ENCODE peak calls at places on chromosomes 6 and 20, in six cellular contexts. H, Q, A, L, C and B are unnamed samples.

GRCh38 chr6:4935486-4935885 is 68.4 kb downstream of the RPP40 start:
- DNase-seq in H (no peak), Q (no peak), A (no peak), L (no peak), C (no peak), B (no peak)

GRCh38 chr20:10540636-10541493 is 105.8 kb downstream of the SLX4IP start:
- DNase-seq in H (no peak), Q (peak), A (peak), L (no peak), C (no peak), B (no peak)

GRCh38 chr6:131400054-131400781 is 172.8 kb upstream of the ARG1 start:
- DNase-seq in H (no peak), Q (peak), A (peak), L (no peak), C (no peak), B (no peak)

GRCh38 chr6:158630944-158631616 is 13.5 kb downstream of the DYNLT1 start:
- DNase-seq in H (no peak), Q (peak), A (no peak), L (no peak), C (peak), B (no peak)

GRCh38 chr6:142015011-142015410 is 117.7 kb upstream of the GJE1 start:
- DNase-seq in H (no peak), Q (no peak), A (no peak), L (no peak), C (no peak), B (no peak)

GRCh38 chr6:46989384-46989783 is 52.7 kb downstream of the ADGRF1 start:
- DNase-seq in H (no peak), Q (no peak), A (no peak), L (peak), C (no peak), B (no peak)

GRCh38 chr6:100620085-100620484 is 155.4 kb upstream of the SIM1 start:
- DNase-seq in H (no peak), Q (peak), A (peak), L (no peak), C (no peak), B (no peak)

GRCh38 chr6:33927551-33927950 is 123.7 kb upstream of the MLN start:
- DNase-seq in H (no peak), Q (peak), A (peak), L (no peak), C (no peak), B (no peak)

GRCh38 chr6:121748376-121748775 is 312.9 kb downstream of the GJA1 start:
- DNase-seq in H (no peak), Q (peak), A (peak), L (no peak), C (no peak), B (no peak)

GRCh38 chr6:170370413-170370812 is 63.9 kb downstream of the FAM120B start:
- DNase-seq in H (no peak), Q (no peak), A (no peak), L (no peak), C (no peak), B (no peak)

GRCh38 chr6:23656257-23656731 is 469.7 kb upstream of the NRSN1 start:
- DNase-seq in H (no peak), Q (no peak), A (no peak), L (no peak), C (no peak), B (no peak)

DNA sequence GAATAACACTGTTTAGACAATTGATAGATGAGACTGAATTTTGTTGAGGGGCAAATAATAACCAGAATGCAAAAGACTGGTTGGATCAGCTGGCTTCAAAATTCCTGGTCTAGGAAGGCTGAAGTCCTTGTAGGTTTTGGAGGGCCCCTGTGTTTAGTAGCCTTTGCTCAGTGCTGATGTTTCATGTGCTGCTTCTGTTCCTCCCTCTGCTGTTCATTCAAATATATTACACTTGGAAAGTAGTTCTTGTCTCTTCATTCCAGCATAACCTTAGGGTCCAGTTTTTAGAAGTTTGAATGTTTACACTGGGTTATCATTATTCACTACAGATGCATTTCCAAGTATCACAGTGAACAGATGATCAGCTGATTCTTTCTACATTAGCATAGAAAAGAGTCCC is 72.5 kb downstream of the FLRT3 start:
- DNase-seq in H (peak), Q (peak), A (peak), L (no peak), C (no peak), B (no peak)
- TF ChIP-seq CTCF in H (peak), Q (peak), A (peak), L (no peak), C (no peak), B (no peak)

DNA sequence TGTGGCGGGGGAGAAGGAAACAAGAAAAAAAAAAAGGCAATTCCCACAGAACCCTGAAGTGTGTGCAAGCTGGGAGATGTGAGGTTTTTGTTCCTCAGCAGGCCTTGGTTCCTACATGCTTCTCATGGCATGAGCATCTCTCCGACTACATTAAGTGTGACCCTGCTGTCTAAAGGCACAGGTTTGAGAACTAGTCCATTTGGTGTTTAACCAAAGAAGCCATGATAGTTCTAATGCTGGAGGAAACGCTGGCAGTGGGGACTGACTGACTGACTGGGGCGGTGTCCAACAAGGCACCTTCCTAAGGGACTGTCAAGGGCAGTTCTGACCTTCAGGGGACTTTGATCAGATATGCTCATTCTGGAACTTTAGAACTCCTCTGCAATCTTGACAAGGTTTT is 3.8 kb downstream of the TXNDC5 start:
- DNase-seq in H (peak), Q (no peak), A (no peak), L (no peak), C (no peak), B (no peak)
- TF ChIP-seq CTCF in H (no peak), Q (no peak), A (no peak), L (no peak), C (no peak), B (no peak)

DNA sequence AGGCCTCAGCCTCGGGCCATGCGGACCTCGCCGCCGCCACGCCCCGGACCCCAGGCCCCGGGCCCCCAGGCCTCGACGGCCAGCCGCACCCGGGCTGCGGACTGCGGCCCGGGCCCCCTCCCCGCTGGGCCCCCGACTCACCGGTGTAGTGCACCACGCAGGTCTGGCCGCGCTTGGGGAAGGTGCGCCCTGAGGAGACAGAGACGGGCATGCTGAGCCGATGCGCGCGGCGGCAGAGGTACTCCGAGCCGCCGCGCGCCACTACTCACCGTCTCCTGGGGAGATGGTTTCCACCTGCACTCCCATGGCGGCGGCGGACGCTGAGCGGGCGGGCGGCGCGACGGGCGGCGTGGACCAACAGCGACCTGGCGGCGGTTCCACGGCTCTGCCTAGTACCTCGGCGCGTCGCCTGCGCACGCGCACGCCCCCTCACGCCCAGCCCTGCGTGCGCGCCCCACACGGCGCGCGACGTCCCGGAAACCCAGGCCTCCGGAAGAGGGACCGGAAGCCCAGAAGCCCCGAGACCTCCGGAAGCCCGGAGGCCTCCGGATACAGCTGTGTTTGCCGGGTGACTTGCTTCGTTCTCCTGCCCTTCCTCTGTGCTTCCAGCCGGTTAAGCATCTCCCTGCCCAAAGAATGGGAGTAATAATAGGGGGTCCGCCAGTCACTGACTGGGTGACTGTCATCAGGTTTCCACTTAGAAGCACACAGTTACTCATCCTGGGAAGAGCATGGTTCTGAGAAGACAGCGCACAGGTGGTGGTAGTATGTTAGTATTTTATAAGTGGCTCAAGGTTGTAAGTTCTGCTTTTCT is at the start of gene FKBP1A:
- DNase-seq in H (peak), Q (peak), A (no peak), L (peak), C (peak), B (peak)
- TF ChIP-seq CTCF in H (no peak), Q (no peak), A (no peak), L (no peak), C (peak), B (no peak)

GRCh38 chr20:23165307-23165750 is 79.2 kb upstream of the CD93 start:
- DNase-seq in H (no peak), Q (no peak), A (no peak), L (no peak), C (peak), B (no peak)
- TF ChIP-seq CTCF in H (no peak), Q (no peak), A (no peak), L (no peak), C (no peak), B (peak)

GRCh38 chr20:428658-429200 is 20.6 kb downstream of the RBCK1 start:
- DNase-seq in H (no peak), Q (no peak), A (no peak), L (no peak), C (no peak), B (no peak)
- TF ChIP-seq CTCF in H (no peak), Q (no peak), A (no peak), L (no peak), C (no peak), B (no peak)

GRCh38 chr6:166361080-166361429 is 18.7 kb upstream of the SFT2D1 start:
- DNase-seq in H (no peak), Q (peak), A (no peak), L (no peak), C (peak), B (no peak)
- TF ChIP-seq CTCF in H (no peak), Q (no peak), A (no peak), L (no peak), C (no peak), B (no peak)

DNA sequence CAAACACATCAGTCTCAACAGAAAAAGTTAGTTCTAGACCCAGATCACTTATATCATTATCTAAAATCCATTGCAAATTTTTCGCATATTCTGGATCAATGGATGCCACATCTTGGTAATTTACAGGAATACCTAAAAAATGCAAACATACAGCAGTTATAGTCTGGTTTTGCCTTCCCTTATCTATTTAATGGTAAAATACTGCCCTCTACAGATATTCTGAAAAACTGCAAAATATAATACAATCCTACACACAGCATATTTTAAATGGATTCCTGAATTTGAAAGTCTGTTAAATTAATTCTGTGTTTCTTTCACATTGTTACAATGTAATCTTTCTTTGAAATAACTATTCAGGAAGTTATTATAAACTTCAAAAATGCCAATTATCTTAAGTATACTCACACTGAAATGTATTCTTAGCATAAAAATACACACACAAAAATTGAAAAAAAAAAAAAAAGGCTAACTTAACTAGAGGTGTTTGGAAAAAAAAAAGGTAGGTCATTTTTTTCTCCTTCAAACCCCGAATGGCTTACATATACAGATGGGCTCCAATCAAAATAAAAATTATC is 88.4 kb downstream of the HACE1 start:
- DNase-seq in H (peak), Q (peak), A (no peak), L (no peak), C (no peak), B (no peak)
- TF ChIP-seq CTCF in H (peak), Q (peak), A (peak), L (no peak), C (peak), B (peak)

DNA sequence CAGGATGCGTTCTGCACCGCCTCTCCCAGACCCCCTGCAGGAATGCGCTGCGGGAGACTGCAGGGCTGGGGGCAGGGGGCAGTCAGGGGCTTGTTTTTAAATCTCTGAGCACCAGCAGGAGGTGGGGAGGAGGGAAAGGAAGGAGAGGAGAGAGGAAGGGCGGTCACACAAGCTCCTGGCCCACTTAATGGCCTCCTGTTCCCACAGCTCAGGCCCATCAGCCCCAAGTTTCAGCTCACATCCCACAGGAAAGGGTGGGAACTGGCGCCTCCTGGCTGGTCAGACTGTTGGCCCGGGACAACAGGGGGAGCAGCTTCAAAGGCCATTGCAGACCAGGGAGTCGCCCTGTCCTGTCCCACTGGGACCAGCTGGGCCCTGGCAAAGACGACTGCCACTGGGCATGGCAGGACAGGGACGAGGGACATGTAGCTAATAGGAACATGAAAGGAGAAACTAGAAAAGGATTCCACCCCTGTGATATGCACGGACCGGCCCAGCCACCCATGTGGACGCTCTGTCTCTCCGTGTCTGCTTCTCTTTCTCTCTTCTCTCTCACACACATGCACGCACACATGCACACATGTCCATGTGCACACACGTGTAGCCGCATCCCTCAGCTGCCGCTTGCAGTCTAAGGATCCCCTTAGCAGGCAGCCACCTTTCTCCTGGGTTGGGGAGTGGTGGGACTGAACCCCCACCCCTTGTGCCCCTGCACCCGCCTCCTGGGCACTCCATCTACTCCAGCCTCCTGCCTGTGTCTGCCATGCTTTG is 34.6 kb downstream of the TFEB start:
- DNase-seq in H (no peak), Q (no peak), A (no peak), L (no peak), C (no peak), B (no peak)
- TF ChIP-seq CTCF in H (no peak), Q (no peak), A (no peak), L (no peak), C (no peak), B (no peak)

GRCh38 chr20:38126146-38126912 is 38.7 kb downstream of the TGM2 start:
- DNase-seq in H (no peak), Q (no peak), A (no peak), L (no peak), C (peak), B (no peak)

GRCh38 chr20:38123021-38123587 is 42.0 kb downstream of the TGM2 start:
- DNase-seq in H (no peak), Q (no peak), A (no peak), L (no peak), C (peak), B (no peak)

GRCh38 chr20:38127011-38127621 is 38.0 kb downstream of the TGM2 start:
- DNase-seq in H (no peak), Q (peak), A (no peak), L (peak), C (peak), B (no peak)

GRCh38 chr20:38127920-38128528 is 37.0 kb downstream of the TGM2 start:
- DNase-seq in H (no peak), Q (no peak), A (no peak), L (peak), C (peak), B (no peak)

GRCh38 chr20:38125157-38126056 is 39.7 kb downstream of the TGM2 start:
- DNase-seq in H (no peak), Q (peak), A (no peak), L (peak), C (peak), B (no peak)
- TF ChIP-seq CTCF in H (no peak), Q (no peak), A (no peak), L (no peak), C (peak), B (no peak)